ENCODE peak calls at places on chromosomes 6 and 20, in eight cellular contexts. J, X, U, H, Z, M, R and S are unnamed samples.
A peak's percentile ranks its signal among the peaks of the same experiment; 100 is the strongest.

GRCh38 chr6:132931313-132931712 is 116.9 kb downstream of the RPS12 start:
- DNase-seq in M (no peak), X (no peak), R (no peak), H (no peak), U (no peak), J (no peak), Z (no peak), S (no peak)

GRCh38 chr20:62254021-62254724 is 15.9 kb downstream of the OSBPL2 start:
- DNase-seq in J (no peak), H (no peak), U (no peak), Z (no peak), M (no peak), R (no peak), X (peak; percentile 64), S (no peak)

GRCh38 chr6:90483116-90483839 is 103.6 kb downstream of the MAP3K7 start:
- DNase-seq in R (no peak), H (no peak), Z (no peak), U (no peak), M (peak; percentile 25), X (no peak), J (no peak), S (no peak)

GRCh38 chr6:87066449-87067288 is 28.2 kb downstream of the CGA start:
- DNase-seq in M (peak; percentile 79), X (peak; percentile 32), J (peak; percentile 21), Z (peak; percentile 64), R (peak; percentile 45), U (peak; percentile 80), H (no peak), S (peak; percentile 68)

GRCh38 chr6:106534564-106534982 is 94.7 kb downstream of the RTN4IP1 start:
- DNase-seq in X (no peak), H (no peak), R (no peak), M (no peak), J (peak; percentile 65), U (no peak), Z (no peak), S (no peak)

GRCh38 chr20:17508756-17509155 is 22.4 kb downstream of the BFSP1 start:
- DNase-seq in J (no peak), U (no peak), X (no peak), Z (no peak), H (no peak), R (no peak), M (no peak), S (no peak)

GRCh38 chr20:47360207-47360488 is 3.6 kb upstream of the ZMYND8 start:
- DNase-seq in J (no peak), R (no peak), H (no peak), Z (no peak), M (peak; percentile 89), U (no peak), X (no peak), S (no peak)

GRCh38 chr6:133895573-133896343 is 6.8 kb downstream of the TCF21 start:
- DNase-seq in X (peak; percentile 47), J (no peak), H (no peak), Z (no peak), R (no peak), M (peak; percentile 44), U (no peak), S (no peak)

GRCh38 chr6:14981960-14982359 is 263.9 kb upstream of the JARID2 start:
- DNase-seq in J (no peak), Z (no peak), R (no peak), H (no peak), X (no peak), M (no peak), U (peak; percentile 33), S (no peak)

GRCh38 chr6:35522660-35523658 is 10.3 kb upstream of the TULP1 start:
- DNase-seq in R (no peak), H (peak; percentile 60), X (peak; percentile 89), Z (peak; percentile 42), M (peak; percentile 75), J (peak; percentile 74), U (peak; percentile 72), S (peak; percentile 87)

GRCh38 chr6:159608961-159609673 is 83.9 kb downstream of the SOD2 start:
- DNase-seq in Z (no peak), H (no peak), R (no peak), U (peak; percentile 60), J (no peak), X (no peak), M (peak; percentile 42), S (peak; percentile 43)

GRCh38 chr6:29502181-29502580 is 14.4 kb upstream of the MAS1L start:
- DNase-seq in M (no peak), X (no peak), J (no peak), H (no peak), R (no peak), Z (no peak), U (no peak), S (no peak)

GRCh38 chr6:33082702-33083101 is 6.9 kb downstream of the HLA-DPB1 start:
- DNase-seq in M (peak; percentile 76), U (peak; percentile 70), J (no peak), H (no peak), X (peak; percentile 37), Z (no peak), R (no peak), S (peak; percentile 29)

GRCh38 chr6:33278810-33279209 is 1.9 kb downstream of the B3GALT4 start:
- DNase-seq in M (no peak), J (no peak), Z (no peak), R (no peak), H (no peak), X (no peak), U (no peak), S (no peak)

GRCh38 chr6:84082693-84083265 is 49.2 kb downstream of the MRAP2 start:
- DNase-seq in J (no peak), U (no peak), R (no peak), M (peak; percentile 35), H (no peak), Z (no peak), X (no peak), S (no peak)

GRCh38 chr20:33917813-33918525 is 75.7 kb upstream of the RALY start:
- DNase-seq in X (no peak), M (peak; percentile 25), H (no peak), R (no peak), J (no peak), U (no peak), Z (no peak), S (no peak)

GRCh38 chr6:140572129-140572528 is 1197.7 kb upstream of the CITED2 start:
- DNase-seq in U (no peak), Z (no peak), J (no peak), R (peak; percentile 73), X (no peak), H (no peak), M (peak; percentile 95), S (peak; percentile 46)

GRCh38 chr6:1423578-1423977 is 34.2 kb downstream of the FOXF2 start:
- DNase-seq in X (no peak), H (no peak), U (no peak), J (no peak), M (no peak), R (no peak), Z (no peak), S (peak; percentile 53)

GRCh38 chr6:157428418-157429202 is 47.6 kb downstream of the ZDHHC14 start:
- DNase-seq in J (peak; percentile 42), H (no peak), Z (no peak), X (no peak), R (no peak), U (no peak), M (no peak), S (no peak)

GRCh38 chr6:50277774-50278173 is 228.0 kb upstream of the DEFB112 start:
- DNase-seq in U (no peak), R (no peak), Z (no peak), H (no peak), X (no peak), J (no peak), M (no peak), S (no peak)

GRCh38 chr6:35230950-35231349 is 17.2 kb downstream of the SCUBE3 start:
- DNase-seq in M (peak; percentile 33), U (no peak), J (no peak), R (no peak), X (no peak), H (no peak), Z (no peak), S (no peak)

GRCh38 chr20:14724465-14724864 is 387.1 kb upstream of the FLRT3 start:
- DNase-seq in U (no peak), M (no peak), J (no peak), Z (no peak), X (no peak), R (no peak), H (no peak), S (no peak)

GRCh38 chr6:163341224-163341623 is 73.3 kb upstream of the QKI start:
- DNase-seq in R (no peak), J (no peak), M (no peak), X (no peak), H (no peak), Z (no peak), U (no peak), S (no peak)

GRCh38 chr20:10667077-10667401 is 6.8 kb downstream of the JAG1 start:
- DNase-seq in U (no peak), H (no peak), J (no peak), Z (peak; percentile 79), M (no peak), X (no peak), R (no peak), S (no peak)

GRCh38 chr20:51560550-51561307 is 18.2 kb upstream of the NFATC2 start:
- DNase-seq in Z (no peak), J (no peak), H (no peak), U (no peak), X (no peak), M (no peak), R (no peak), S (no peak)

GRCh38 chr6:25706314-25707014 is 48.1 kb upstream of the SLC17A4 start:
- DNase-seq in J (no peak), U (no peak), X (no peak), R (no peak), M (peak; percentile 54), H (no peak), Z (no peak), S (no peak)

GRCh38 chr20:44979090-44979621 is 12.8 kb downstream of the STK4 start:
- DNase-seq in J (peak; percentile 51), U (peak; percentile 94), Z (no peak), H (peak; percentile 60), R (no peak), X (no peak), M (peak; percentile 51), S (peak; percentile 59)

GRCh38 chr6:33313105-33313708 is 671 bp downstream of the TAPBP start:
- DNase-seq in X (peak; percentile 47), J (peak; percentile 46), R (no peak), M (peak; percentile 31), U (peak; percentile 68), H (peak; percentile 41), Z (peak; percentile 42), S (peak; percentile 43)

GRCh38 chr6:157551041-157551832 is 170.2 kb downstream of the ZDHHC14 start:
- DNase-seq in R (no peak), U (no peak), M (no peak), X (no peak), H (no peak), Z (no peak), J (no peak), S (no peak)

GRCh38 chr20:57483287-57484050 is 41.5 kb downstream of the CTCFL start:
- DNase-seq in H (no peak), J (no peak), M (no peak), U (peak; percentile 36), R (no peak), Z (no peak), X (no peak), S (no peak)